ENCODE peak calls at places on chromosome 9, in six cellular contexts. E, X, K, R, A and L are unnamed samples. For H3K4me1 and H3K9me3, the result is how much of the 10 kb centered on the place peaks cover.

GRCh38 chr9:115730845-115731244 is 422.7 kb upstream of the PAPPA start:
- DNase-seq in E (no peak), X (no peak), K (no peak), R (no peak), A (no peak), L (no peak)

GRCh38 chr9:109117856-109118801 is 1.6 kb downstream of the TMEM245 start:
- DNase-seq in E (no peak), X (peak), K (peak), R (no peak), A (peak), L (peak)

GRCh38 chr9:110049699-110050450 is 158.1 kb downstream of the C9orf152 start:
- DNase-seq in E (peak), X (peak), K (peak), R (peak), A (peak), L (peak)

GRCh38 chr9:114247086-114247485 is 75.8 kb upstream of the ORM1 start:
- DNase-seq in E (no peak), X (no peak), K (no peak), R (no peak), A (no peak), L (no peak)

GRCh38 chr9:116372081-116372673 is 218.6 kb downstream of the PAPPA start:
- DNase-seq in E (no peak), X (no peak), K (no peak), R (no peak), A (no peak), L (no peak)

GRCh38 chr9:129851821-129852220 is 16.6 kb downstream of the USP20 start:
- DNase-seq in E (no peak), X (no peak), K (no peak), R (no peak), A (no peak), L (no peak)

GRCh38 chr9:119095072-119095471 is 274.2 kb downstream of the BRINP1 start:
- DNase-seq in E (no peak), X (no peak), K (no peak), R (no peak), A (no peak), L (no peak)

GRCh38 chr9:73081979-73082657 is 69.5 kb upstream of the ANXA1 start:
- DNase-seq in E (no peak), X (no peak), K (no peak), R (no peak), A (no peak), L (peak)

GRCh38 chr9:77659926-77660325 is 11.8 kb upstream of the GNA14 start:
- DNase-seq in E (no peak), X (no peak), K (no peak), R (no peak), A (no peak), L (no peak)

GRCh38 chr9:115604831-115605483 is 487.0 kb upstream of the TNC start:
- DNase-seq in E (no peak), X (no peak), K (no peak), R (no peak), A (no peak), L (no peak)

GRCh38 chr9:110847661-110848060 is 179.1 kb downstream of the MUSK start:
- DNase-seq in E (no peak), X (no peak), K (no peak), R (no peak), A (no peak), L (no peak)

GRCh38 chr9:13360188-13360587 is 80.7 kb upstream of the MPDZ start:
- DNase-seq in E (no peak), X (no peak), K (no peak), R (no peak), A (no peak), L (no peak)

GRCh38 chr9:111992523-111992922 is 95.9 kb downstream of the UGCG start:
- DNase-seq in E (no peak), X (no peak), K (no peak), R (no peak), A (no peak), L (no peak)

GRCh38 chr9:129373361-129373760 is 195.3 kb upstream of the IER5L start:
- DNase-seq in E (no peak), X (no peak), K (no peak), R (no peak), A (no peak), L (no peak)

GRCh38 chr9:78575041-78575440 is 278.1 kb downstream of the PSAT1 start:
- DNase-seq in E (no peak), X (no peak), K (no peak), R (no peak), A (no peak), L (no peak)

GRCh38 chr9:79572032-79572890 is 496 bp downstream of the TLE4 start:
- DNase-seq in E (peak), X (peak), K (peak), R (peak), A (peak), L (peak)

GRCh38 chr9:97990259-97990658 is 7.1 kb downstream of the ANP32B start:
- DNase-seq in E (no peak), X (no peak), K (no peak), R (peak), A (no peak), L (no peak)

GRCh38 chr9:75168270-75169185 is 80.2 kb downstream of the OSTF1 start:
- DNase-seq in E (no peak), X (no peak), K (no peak), R (no peak), A (no peak), L (no peak)

GRCh38 chr9:133536080-133536479 is 1.6 kb downstream of the ADAMTSL2 start:
- DNase-seq in E (no peak), X (no peak), K (no peak), R (peak), A (no peak), L (no peak)
- H3K4me1 ChIP-seq in E (under half), X (under half), K (under half), R (under half), A (under half), L (under half)

GRCh38 chr9:137355445-137356365 is 53.6 kb upstream of the NRARP start:
- DNase-seq in E (no peak), X (no peak), K (no peak), R (no peak), A (no peak), L (no peak)

GRCh38 chr9:137353223-137354152 is 51.4 kb upstream of the NRARP start:
- DNase-seq in E (peak), X (peak), K (no peak), R (no peak), A (no peak), L (peak)

GRCh38 chr9:137354153-137354844 is 52.2 kb upstream of the NRARP start:
- DNase-seq in E (no peak), X (no peak), K (no peak), R (no peak), A (no peak), L (no peak)

GRCh38 chr9:137357166-137357565 is 55.1 kb upstream of the NRARP start:
- DNase-seq in E (no peak), X (no peak), K (no peak), R (no peak), A (no peak), L (no peak)

DNA sequence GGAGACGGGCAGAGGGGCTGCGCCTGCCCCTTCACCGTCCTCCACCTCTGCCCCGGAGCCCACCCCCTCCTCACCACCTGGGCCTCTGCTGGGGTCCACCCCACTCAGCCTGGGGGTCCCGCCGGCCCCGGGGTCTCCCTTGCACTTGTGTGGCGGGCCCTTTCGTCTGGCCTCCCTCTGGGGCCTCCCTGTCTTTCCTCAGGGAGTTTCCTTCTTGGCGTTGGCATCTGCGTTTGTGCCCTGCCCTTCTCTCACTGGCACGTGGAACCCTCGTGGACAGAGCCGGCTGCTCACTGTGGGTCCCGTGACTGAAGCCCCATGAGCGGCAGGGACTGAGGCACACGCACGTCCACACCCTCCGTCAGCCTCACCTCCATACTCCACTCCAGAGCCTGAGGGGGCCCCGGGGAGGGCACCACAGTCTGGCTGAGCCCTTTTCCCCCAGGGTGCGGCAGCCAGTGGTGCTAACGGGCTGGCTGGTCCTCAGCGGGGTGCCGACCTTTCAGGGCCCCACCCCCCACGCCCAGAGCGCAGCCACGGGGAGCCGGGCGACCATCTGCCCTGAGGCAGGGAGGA is 52.9 kb upstream of the NRARP start:
- DNase-seq in E (no peak), X (no peak), K (no peak), R (no peak), A (no peak), L (no peak)
- H3K9me3 ChIP-seq in E (under half), X (under half), K (under half), R (under half), A (under half), L (under half)

GRCh38 chr9:131092548-131093440 is 3.5 kb upstream of the AIF1L start:
- DNase-seq in E (no peak), X (no peak), K (no peak), R (no peak), A (no peak), L (no peak)

GRCh38 chr9:131091352-131091992 is 4.9 kb upstream of the AIF1L start:
- DNase-seq in E (no peak), X (no peak), K (no peak), R (no peak), A (no peak), L (no peak)

GRCh38 chr9:131087354-131087893 is 8.9 kb upstream of the AIF1L start:
- DNase-seq in E (no peak), X (no peak), K (no peak), R (no peak), A (no peak), L (no peak)

GRCh38 chr9:131092030-131092429 is 4.3 kb upstream of the AIF1L start:
- DNase-seq in E (no peak), X (no peak), K (no peak), R (no peak), A (no peak), L (no peak)

GRCh38 chr9:131090025-131090787 is 6.1 kb upstream of the AIF1L start:
- DNase-seq in E (no peak), X (no peak), K (no peak), R (no peak), A (no peak), L (no peak)
- H3K4me3 ChIP-seq in E (no peak), X (no peak), K (no peak), R (no peak), A (no peak), L (no peak)

DNA sequence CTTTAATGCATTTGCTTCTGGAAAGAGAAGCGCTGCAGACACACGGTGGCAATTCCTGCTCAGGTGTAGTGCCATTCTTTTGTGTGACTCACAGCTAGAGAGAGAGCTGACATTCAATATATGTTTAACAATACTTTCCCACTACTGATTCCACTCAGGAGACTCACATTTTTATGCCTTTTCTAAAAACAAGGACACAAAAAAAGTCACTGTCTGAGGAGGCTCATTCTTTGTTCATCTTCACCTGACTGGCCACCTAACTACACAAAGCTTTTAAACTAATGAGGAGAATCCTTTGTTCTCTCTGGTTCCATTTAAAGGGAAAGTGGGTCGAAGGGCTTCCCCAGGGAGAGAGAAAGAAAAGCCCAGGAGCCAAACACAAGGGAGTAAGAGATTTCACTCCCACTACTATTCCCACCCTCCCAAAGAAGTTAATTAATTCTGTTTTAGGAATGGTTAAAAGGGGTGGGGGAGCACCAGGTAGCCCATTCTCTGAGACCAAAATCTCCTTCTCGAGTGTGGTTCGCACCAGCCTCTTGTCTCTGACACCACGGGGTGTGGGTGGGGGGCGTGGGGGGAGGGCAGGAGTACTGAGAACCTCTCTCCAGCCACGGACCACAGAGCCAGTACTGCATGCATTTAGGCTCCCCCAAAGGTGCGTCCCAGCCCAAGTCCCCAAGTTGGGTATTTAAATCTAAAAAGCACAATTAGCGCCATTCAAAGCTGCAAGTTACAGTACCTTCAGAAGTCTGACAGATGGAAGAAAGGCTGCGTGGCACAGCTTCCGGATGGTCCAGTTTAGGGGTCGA is 778 bp downstream of the TRPM3 start:
- DNase-seq in E (no peak), X (no peak), K (no peak), R (no peak), A (no peak), L (no peak)
- H3K4me1 ChIP-seq in E (under half), X (under half), K (under half), R (under half), A (under half), L (under half)

DNA sequence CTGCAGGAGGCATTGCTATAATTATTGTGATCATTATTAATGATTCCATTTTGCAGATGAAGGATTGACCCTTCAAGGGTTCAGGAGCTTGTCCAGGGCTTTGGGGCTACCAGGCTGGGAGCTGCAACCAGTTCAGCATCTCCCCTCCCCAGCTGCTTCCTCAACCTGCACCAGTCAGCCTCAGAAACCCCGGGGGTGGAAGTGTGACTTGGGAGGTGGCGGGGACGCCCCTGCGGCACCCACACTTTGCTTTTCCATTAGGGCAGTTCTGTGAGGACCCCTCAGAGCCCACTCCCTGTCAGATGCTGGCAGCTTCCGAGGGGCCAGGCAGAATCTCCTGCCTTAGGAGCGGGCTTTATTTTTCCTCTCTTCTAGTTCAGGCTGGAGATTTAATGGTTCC is 85.6 kb downstream of the OLFM1 start:
- DNase-seq in E (peak), X (no peak), K (no peak), R (no peak), A (no peak), L (no peak)
- H3K9me3 ChIP-seq in E (under half), X (under half), K (under half), R (under half), A (under half), L (under half)

GRCh38 chr9:124366476-124367220 is 48.6 kb downstream of the PSMB7 start:
- DNase-seq in E (no peak), X (no peak), K (no peak), R (no peak), A (no peak), L (no peak)
- H3K4me3 ChIP-seq in E (no peak), X (no peak), K (no peak), R (no peak), A (no peak), L (no peak)

DNA sequence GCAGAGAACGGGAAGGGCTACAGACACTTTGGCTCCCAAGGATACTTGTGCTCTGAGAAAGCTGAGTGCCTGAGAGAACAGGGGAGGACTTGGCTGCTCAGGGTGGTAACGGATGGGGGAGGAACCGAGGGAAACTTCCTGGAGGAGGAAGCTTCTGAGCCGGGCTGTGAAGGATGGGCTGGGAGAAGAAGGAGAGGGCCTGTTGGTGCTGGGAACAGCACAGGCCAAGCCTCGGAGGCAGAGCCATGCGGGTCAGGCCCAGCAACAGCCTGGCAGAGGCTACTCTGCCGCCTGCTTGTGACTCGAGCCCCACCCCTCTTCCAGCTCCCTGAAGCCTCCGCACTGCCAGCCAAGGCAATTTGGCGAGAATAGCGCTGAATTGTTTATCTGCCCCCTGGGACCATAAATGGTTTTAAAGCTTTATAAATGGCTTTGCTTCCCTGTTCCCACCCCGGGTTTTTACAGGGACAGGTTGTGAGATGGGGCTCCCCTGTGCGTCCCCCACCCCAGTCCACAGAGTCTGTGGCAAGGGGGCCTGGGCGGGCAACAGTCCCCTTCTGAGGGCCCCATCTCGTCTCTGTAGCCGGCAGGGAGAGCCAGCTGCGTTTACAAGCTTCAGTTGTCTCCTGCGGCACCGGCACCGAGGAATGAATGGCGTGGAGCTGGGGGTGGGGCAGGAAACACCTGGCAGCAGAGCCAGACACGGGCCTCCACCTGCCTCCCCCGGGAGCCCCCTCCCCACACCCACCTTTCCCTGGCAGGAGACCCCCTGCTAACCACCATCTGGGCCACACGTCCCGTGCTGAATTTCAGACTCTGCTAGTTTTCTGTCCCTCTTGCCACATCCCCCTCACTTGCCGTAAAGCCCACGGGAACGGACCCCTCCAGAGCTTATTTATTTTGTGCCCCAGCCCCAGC is 24.4 kb downstream of the FAM163B start:
- DNase-seq in E (peak), X (no peak), K (no peak), R (peak), A (peak), L (no peak)
- H3K4me1 ChIP-seq in E (under half), X (under half), K (under half), R (under half), A (under half), L (under half)

GRCh38 chr9:135275163-135275925 is 187.9 kb downstream of the OLFM1 start:
- DNase-seq in E (peak), X (no peak), K (no peak), R (no peak), A (no peak), L (no peak)
- H3K9me3 ChIP-seq in E (under half), X (under half), K (under half), R (under half), A (under half), L (under half)